ENCODE peak calls at places on chromosomes 16 and 17, in seven cellular contexts. E is activated CD8-positive, alpha-beta memory T cell treated with anti-CD3 and anti-CD28 coated beads for 24 hours; X is fibroblast of the conjunctiva; I is CD4-positive, CD25-positive, alpha-beta regulatory T cell; D is hypothalamus; J is hippocampal formation; Y is mammary epithelial cell. W is an unnamed sample.

GRCh38 chr16:25033852-25034251 is 18.7 kb upstream of the ARHGAP17 start:
- DNase-seq in E (no peak), X (peak), I (no peak), D (no peak), J (no peak), Y (no peak), W (no peak)

GRCh38 chr16:17566075-17566474 is 95.3 kb upstream of the XYLT1 start:
- DNase-seq in E (no peak), X (no peak), I (no peak), D (no peak), J (no peak), Y (peak), W (no peak)

GRCh38 chr16:68273459-68273858 is 9.1 kb downstream of the SLC7A6 start:
- DNase-seq in E (no peak), X (no peak), I (no peak), D (no peak), J (no peak), Y (no peak), W (no peak)

GRCh38 chr17:5133311-5133710 is 17.5 kb downstream of the USP6 start:
- DNase-seq in E (peak), X (no peak), I (no peak), D (no peak), J (no peak), Y (no peak), W (no peak)

GRCh38 chr17:29148257-29148789 is 31.9 kb downstream of the MYO18A start:
- DNase-seq in E (no peak), X (no peak), I (no peak), D (no peak), J (no peak), Y (no peak), W (no peak)

GRCh38 chr16:88303890-88304819 is 78.6 kb upstream of the ZNF469 start:
- DNase-seq in E (no peak), X (peak), I (no peak), D (no peak), J (no peak), Y (peak), W (peak)

GRCh38 chr16:74716355-74716754 is 15.7 kb upstream of the MLKL start:
- DNase-seq in E (no peak), X (no peak), I (no peak), D (no peak), J (no peak), Y (no peak), W (no peak)

GRCh38 chr17:8494506-8495111 is 58.9 kb downstream of the NDEL1 start:
- DNase-seq in E (no peak), X (no peak), I (no peak), D (no peak), J (no peak), Y (no peak), W (no peak)

GRCh38 chr16:12546918-12547607 is 256.6 kb downstream of the CPPED1 start:
- DNase-seq in E (no peak), X (no peak), I (no peak), D (no peak), J (no peak), Y (no peak), W (no peak)

GRCh38 chr16:12145918-12146317 is 169.4 kb downstream of the SNX29 start:
- DNase-seq in E (no peak), X (no peak), I (no peak), D (no peak), J (no peak), Y (no peak), W (no peak)

GRCh38 chr17:43608313-43608712 is 53.4 kb downstream of the MEOX1 start:
- DNase-seq in E (no peak), X (no peak), I (no peak), D (no peak), J (no peak), Y (peak), W (no peak)

GRCh38 chr17:59178266-59178665 is 22.7 kb downstream of the PRR11 start:
- DNase-seq in E (no peak), X (no peak), I (no peak), D (no peak), J (no peak), Y (no peak), W (no peak)